ENCODE peak calls at places on chromosomes 13 and 19, in four cellular contexts. O, J, K and F are unnamed samples.

GRCh38 chr19:38383184-38383583 is 4.7 kb downstream of the GGN start:
- DNase-seq in O (no peak), J (no peak), K (no peak), F (no peak)

GRCh38 chr13:76667551-76667950 is 218.7 kb downstream of the KCTD12 start:
- DNase-seq in O (no peak), J (no peak), K (no peak), F (no peak)

GRCh38 chr19:16342002-16342715 is 17.5 kb downstream of the KLF2 start:
- DNase-seq in J (no peak), K (no peak), O (no peak), F (no peak)

GRCh38 chr19:10975374-10976036 is 14.7 kb downstream of the SMARCA4 start:
- DNase-seq in O (no peak), K (no peak), J (no peak), F (no peak)

GRCh38 chr13:44243198-44243852 is 130.3 kb upstream of the SERP2 start:
- DNase-seq in K (no peak), J (no peak), O (peak; percentile 57), F (no peak)

GRCh38 chr19:3950871-3951861 is 18.3 kb downstream of the NMRK2 start:
- DNase-seq in O (no peak), J (no peak), K (no peak), F (no peak)

GRCh38 chr13:59312776-59313175 is 851.0 kb downstream of the DIAPH3 start:
- DNase-seq in J (no peak), K (no peak), O (no peak), F (no peak)

GRCh38 chr19:48560095-48560530 is 8.1 kb downstream of the SULT2B1 start:
- DNase-seq in K (no peak), O (no peak), J (no peak), F (no peak)

GRCh38 chr13:82747331-82747730 is 1134.9 kb downstream of the SLITRK1 start:
- DNase-seq in K (no peak), O (no peak), J (no peak), F (no peak)

GRCh38 chr13:102402292-102402691 is 444 bp upstream of the FGF14 start:
- DNase-seq in K (no peak), O (no peak), J (no peak), F (peak; percentile 1)

GRCh38 chr13:73722120-73722519 is 412.1 kb downstream of the KLF12 start:
- DNase-seq in K (no peak), O (no peak), J (no peak), F (no peak)

GRCh38 chr19:1590641-1591397 is 1.8 kb downstream of the MBD3 start:
- DNase-seq in O (no peak), K (no peak), J (no peak), F (no peak)

GRCh38 chr19:27674701-27675100 is 1538.2 kb downstream of the UQCRFS1 start:
- DNase-seq in J (no peak), O (no peak), K (no peak), F (no peak)

GRCh38 chr19:2540646-2541454 is 64.9 kb downstream of the GADD45B start:
- DNase-seq in J (no peak), K (no peak), O (peak; percentile 69), F (no peak)

GRCh38 chr19:32570081-32570785 is 10.8 kb upstream of the PDCD5 start:
- DNase-seq in O (peak; percentile 61), K (peak; percentile 22), J (no peak), F (no peak)

GRCh38 chr13:112846411-112847115 is 122.5 kb upstream of the MCF2L start:
- DNase-seq in O (no peak), K (no peak), J (no peak), F (no peak)

GRCh38 chr19:43562698-43563241 is 12.6 kb downstream of the XRCC1 start:
- DNase-seq in O (peak; percentile 78), K (peak; percentile 54), J (peak; percentile 48), F (no peak)

GRCh38 chr13:30835442-30835841 is 70.6 kb upstream of the MEDAG start:
- DNase-seq in O (peak; percentile 75), J (no peak), K (no peak), F (no peak)

GRCh38 chr19:48511321-48511731 is 309 bp downstream of the LMTK3 start:
- DNase-seq in O (no peak), K (no peak), J (no peak), F (no peak)

GRCh38 chr13:34223984-34224383 is 406.0 kb downstream of the RFC3 start:
- DNase-seq in K (no peak), J (no peak), O (no peak), F (no peak)

GRCh38 chr19:13846533-13847032 is 30.4 kb upstream of the NANOS3 start:
- DNase-seq in J (peak; percentile 79), O (peak; percentile 89), K (peak; percentile 98), F (no peak)

GRCh38 chr19:6164906-6165531 is 29.6 kb downstream of the ACSBG2 start:
- DNase-seq in J (no peak), K (no peak), O (no peak), F (no peak)

GRCh38 chr13:38669234-38669964 is 17.5 kb upstream of the FREM2 start:
- DNase-seq in O (no peak), J (no peak), K (no peak), F (no peak)

GRCh38 chr19:37082307-37082706 is 4.1 kb downstream of the ZNF420 start:
- DNase-seq in J (no peak), K (no peak), O (no peak), F (no peak)

GRCh38 chr13:25281193-25281936 is 5.9 kb downstream of the MTMR6 start:
- DNase-seq in J (no peak), O (no peak), K (no peak), F (no peak)

GRCh38 chr19:30781047-30781446 is 408.9 kb downstream of the ZNF536 start:
- DNase-seq in K (no peak), J (no peak), O (no peak), F (no peak)

GRCh38 chr19:45098521-45099464 is 5.8 kb downstream of the PPP1R37 start:
- DNase-seq in O (no peak), J (no peak), K (no peak), F (no peak)

GRCh38 chr19:41350735-41351338 is 2.9 kb downstream of the TGFB1 start:
- DNase-seq in J (no peak), K (no peak), O (no peak), F (no peak)

GRCh38 chr13:101018720-101019119 is 344.1 kb upstream of the TMTC4 start:
- DNase-seq in J (no peak), K (no peak), O (no peak), F (no peak)

GRCh38 chr13:110010433-110011135 is 224.2 kb upstream of the IRS2 start:
- DNase-seq in K (no peak), J (no peak), O (no peak), F (no peak)

GRCh38 chr13:51557875-51558604 is 26.2 kb upstream of the WDFY2 start:
- DNase-seq in K (no peak), J (no peak), O (no peak), F (no peak)

GRCh38 chr19:35202722-35203674 is 25.5 kb downstream of the FAM187B start:
- DNase-seq in O (no peak), K (no peak), J (no peak), F (no peak)

GRCh38 chr13:49731766-49732165 is 40.5 kb upstream of the EBPL start:
- DNase-seq in J (no peak), K (no peak), O (no peak), F (no peak)

GRCh38 chr13:76723551-76724232 is 162.5 kb downstream of the KCTD12 start:
- DNase-seq in K (no peak), J (no peak), O (no peak), F (no peak)

GRCh38 chr13:94959616-94960015 is 247.3 kb upstream of the SOX21 start:
- DNase-seq in O (no peak), K (no peak), J (no peak), F (no peak)

GRCh38 chr13:41565221-41565620 is 107.9 kb downstream of the RGCC start:
- DNase-seq in K (no peak), O (no peak), J (no peak), F (no peak)

GRCh38 chr13:100069278-100069677 is 19.6 kb upstream of the PCCA start:
- DNase-seq in O (no peak), J (no peak), K (no peak), F (no peak)

GRCh38 chr13:24274452-24274971 is 34.9 kb upstream of the C1QTNF9 start:
- DNase-seq in J (peak; percentile 47), O (peak; percentile 54), K (no peak), F (no peak)

GRCh38 chr19:31352782-31353651 is 3.8 kb upstream of the TSHZ3 start:
- DNase-seq in O (no peak), K (no peak), J (no peak), F (no peak)